ENCODE peak calls at places on chromosomes 12 and 14, in ten cellular contexts. L is activated T-helper 1 cell treated with Interleukin-2 at 50 U/mL for 16 hours, I is mucosa of gallbladder, N is HFFc6, Y is HFF-Myc, O is hypothalamus, E is bronchial epithelial cell, Z is head of caudate nucleus, R is CD14-positive monocyte, B is iris pigment epithelial cell. S is an unnamed sample.

GRCh38 chr14:67815573-67816235 is 686 bp downstream of the ZFYVE26 start:
- DNase-seq in O (no peak), E (peak; percentile 57), I (no peak), N (peak; percentile 69), L (no peak), Y (no peak), B (peak; percentile 81), R (no peak), Z (no peak), S (no peak)

GRCh38 chr12:45969084-45969483 is 21.3 kb downstream of the SCAF11 start:
- DNase-seq in L (no peak), Z (no peak), N (peak; percentile 31), B (peak; percentile 61), I (no peak), Y (no peak), O (no peak), R (no peak), E (no peak), S (no peak)

GRCh38 chr14:32985881-32986280 is 47.2 kb downstream of the NPAS3 start:
- DNase-seq in B (no peak), Y (no peak), N (no peak), I (no peak), R (no peak), E (no peak), Z (peak; percentile 8), O (no peak), L (no peak), S (no peak)

GRCh38 chr12:14810953-14811483 is 3.0 kb downstream of the SMCO3 start:
- DNase-seq in R (no peak), Z (no peak), L (no peak), O (no peak), I (peak; percentile 21), N (peak; percentile 32), Y (no peak), E (peak; percentile 37), B (peak; percentile 43), S (no peak)

GRCh38 chr14:69657961-69658360 is 46.6 kb downstream of the SUSD6 start:
- DNase-seq in N (no peak), B (peak; percentile 69), R (no peak), Z (no peak), O (no peak), L (no peak), Y (no peak), E (peak; percentile 87), I (peak; percentile 80), S (no peak)

GRCh38 chr12:90515199-90516175 is 439.5 kb downstream of the CCER1 start:
- DNase-seq in Z (no peak), E (peak; percentile 21), Y (no peak), R (no peak), L (no peak), O (no peak), N (no peak), I (no peak), B (peak; percentile 53), S (no peak)

GRCh38 chr12:91194500-91194899 is 11.9 kb upstream of the DCN start:
- DNase-seq in N (peak; percentile 20), Z (no peak), B (peak; percentile 86), E (peak; percentile 86), Y (no peak), O (no peak), L (no peak), I (no peak), R (no peak), S (no peak)

GRCh38 chr12:65881965-65882413 is 57.7 kb downstream of the HMGA2 start:
- DNase-seq in B (peak; percentile 70), E (no peak), Z (peak; percentile 10), I (peak; percentile 72), R (peak; percentile 77), Y (no peak), N (no peak), L (no peak), O (peak; percentile 24), S (peak; percentile 11)

GRCh38 chr12:7731499-7731898 is 15.7 kb downstream of the CLEC4C start:
- DNase-seq in Z (no peak), N (no peak), E (no peak), R (no peak), I (no peak), L (no peak), O (no peak), B (no peak), Y (no peak), S (no peak)

GRCh38 chr12:68109444-68110217 is 49.9 kb downstream of the IFNG start:
- DNase-seq in N (no peak), O (no peak), Y (no peak), I (no peak), E (no peak), L (no peak), R (no peak), Z (no peak), B (no peak), S (no peak)

GRCh38 chr14:99737451-99737951 is 53.4 kb downstream of the CYP46A1 start:
- DNase-seq in Z (no peak), E (peak; percentile 30), L (no peak), N (no peak), O (no peak), Y (no peak), R (no peak), I (no peak), B (no peak), S (peak; percentile 55)

GRCh38 chr12:113149361-113150150 is at the start of gene CFAP73:
- DNase-seq in Y (peak; percentile 72), O (no peak), B (peak; percentile 84), N (peak; percentile 88), R (no peak), E (peak; percentile 63), L (no peak), Z (peak; percentile 83), I (peak; percentile 50), S (no peak)

GRCh38 chr12:111600296-111600562 is 1.1 kb upstream of the ATXN2 start:
- DNase-seq in Y (no peak), R (no peak), I (no peak), N (no peak), L (no peak), Z (no peak), E (no peak), O (no peak), B (no peak), S (no peak)

GRCh38 chr12:127342861-127343260 is 924.1 kb upstream of the TMEM132C start:
- DNase-seq in I (no peak), E (no peak), Z (no peak), Y (no peak), O (no peak), R (no peak), B (no peak), N (no peak), L (no peak), S (no peak)

GRCh38 chr12:26523708-26524150 is 309.3 kb downstream of the ITPR2 start:
- DNase-seq in E (peak; percentile 94), I (peak; percentile 96), L (no peak), Y (no peak), Z (peak; percentile 73), N (peak; percentile 85), B (peak; percentile 98), R (peak; percentile 88), O (peak; percentile 50), S (peak; percentile 13)

GRCh38 chr12:3200032-3200617 is 122.9 kb downstream of the TSPAN9 start:
- DNase-seq in I (no peak), L (no peak), Z (peak; percentile 75), R (no peak), B (peak; percentile 59), E (peak; percentile 27), N (peak; percentile 35), Y (no peak), O (no peak), S (peak; percentile 75)

GRCh38 chr14:105067140-105067968 is 2.1 kb upstream of the GPR132 start:
- DNase-seq in Y (no peak), E (peak; percentile 47), O (no peak), I (no peak), L (no peak), Z (no peak), N (no peak), B (peak; percentile 56), R (peak; percentile 78), S (no peak)

GRCh38 chr12:92488735-92489134 is 214.1 kb upstream of the PLEKHG7 start:
- DNase-seq in L (no peak), Y (no peak), O (no peak), N (no peak), E (no peak), R (no peak), Z (no peak), B (no peak), I (no peak), S (no peak)

S was measured in frontal cortex.